ENCODE peak calls at places on chromosomes 2 and 18, in four cellular contexts. G is cardiac fibroblast; D is stimulated activated CD4-positive, alpha-beta T cell treated with anti-CD3 and anti-CD28 coated beads, Interleukin-2, amount 100 ng/mL, for 24 hours; H is activated naive CD8-positive, alpha-beta T cell treated with anti-CD3 and anti-CD28 coated beads, Interleukin-2, amount 50 U/mL, for 24 hours. C is an unnamed sample.

GRCh38 chr2:169572189-169572588 is 1.5 kb downstream of the FASTKD1 start:
- DNase-seq in G (no peak), D (no peak), H (no peak), C (no peak)

GRCh38 chr2:220005362-220005761 is 377.9 kb downstream of the SLC4A3 start:
- DNase-seq in D (no peak), H (no peak), G (no peak), C (no peak)

GRCh38 chr2:95275151-95275515 is 884 bp downstream of the PROM2 start:
- DNase-seq in G (no peak), H (no peak), D (no peak), C (no peak)

GRCh38 chr2:232325324-232326273 is 53.0 kb upstream of the ALPP start:
- DNase-seq in H (peak; percentile 61), G (peak; percentile 29), D (peak; percentile 62), C (peak; percentile 58)

GRCh38 chr18:2692508-2692907 is 37.0 kb downstream of the SMCHD1 start:
- DNase-seq in D (no peak), H (no peak), G (peak; percentile 51), C (no peak)

GRCh38 chr18:57749604-57749970 is 53.5 kb downstream of the ATP8B1 start:
- DNase-seq in H (no peak), D (no peak), G (no peak), C (no peak)

GRCh38 chr2:207235621-207236020 is 69.9 kb upstream of the KLF7 start:
- DNase-seq in D (no peak), G (peak; percentile 60), H (no peak), C (no peak)

GRCh38 chr2:73059106-73059505 is 12.4 kb downstream of the SFXN5 start:
- DNase-seq in G (no peak), D (no peak), H (no peak), C (no peak)

GRCh38 chr18:46510386-46510785 is 146.6 kb downstream of the LOXHD1 start:
- DNase-seq in H (no peak), G (no peak), D (no peak), C (no peak)